ENCODE peak calls at places on chromosomes 5 and 9, in ten cellular contexts. C is PC-3; O is fibroblast of lung; B is activated naive CD8-positive, alpha-beta T cell treated with anti-CD3 and anti-CD28 coated beads, Interleukin-2, amount 50 U/mL, for 24 hours; L is ACHN; Z is CD8-positive, alpha-beta T cell; S is NCI-H2081; G is ELR; R is iris pigment epithelial cell; X is COR-L47. Q is an unnamed sample.

GRCh38 chr5:92991681-92992472 is 589.1 kb downstream of the NR2F1-AS1 start:
- DNase-seq in C (peak; percentile 20), O (peak; percentile 12), B (no peak), L (no peak), Z (no peak), S (no peak), G (peak; percentile 38), R (peak; percentile 19), X (peak; percentile 17), Q (no peak)

GRCh38 chr9:96203867-96204412 is 98.0 kb downstream of the HSD17B3 start:
- DNase-seq in C (no peak), O (peak; percentile 56), B (peak; percentile 8), L (no peak), Z (no peak), S (no peak), G (no peak), R (no peak), X (no peak), Q (no peak)

GRCh38 chr5:71600783-71601182 is 13.6 kb downstream of the MCCC2 start:
- DNase-seq in C (no peak), O (no peak), B (no peak), L (no peak), Z (no peak), S (no peak), G (no peak), R (peak; percentile 18), X (no peak), Q (no peak)

GRCh38 chr5:68817696-68818695 is 275.8 kb upstream of the SLC30A5 start:
- DNase-seq in C (no peak), O (no peak), B (no peak), L (no peak), Z (no peak), S (no peak), G (no peak), R (no peak), X (no peak), Q (no peak)

GRCh38 chr9:87140605-87141109 is 193.4 kb upstream of the GAS1 start:
- DNase-seq in C (peak; percentile 3), O (no peak), B (no peak), L (no peak), Z (no peak), S (no peak), G (no peak), R (no peak), X (no peak), Q (no peak)

GRCh38 chr9:91839926-91840464 is 110.0 kb downstream of the ROR2 start:
- DNase-seq in C (no peak), O (no peak), B (no peak), L (no peak), Z (no peak), S (no peak), G (no peak), R (no peak), X (no peak), Q (no peak)

GRCh38 chr5:53478411-53479044 is 1.9 kb upstream of the FST start:
- DNase-seq in C (peak; percentile 74), O (peak; percentile 78), B (peak; percentile 14), L (peak; percentile 53), Z (no peak), S (peak; percentile 25), G (peak; percentile 79), R (peak; percentile 56), X (peak; percentile 56), Q (peak; percentile 59)

GRCh38 chr5:132007399-132008162 is 3.9 kb downstream of the ACSL6 start:
- DNase-seq in C (peak; percentile 80), O (peak; percentile 84), B (peak; percentile 87), L (peak; percentile 72), Z (peak; percentile 84), S (peak; percentile 72), G (peak; percentile 86), R (peak; percentile 82), X (peak; percentile 83), Q (peak; percentile 71)

GRCh38 chr9:89610391-89610925 is 5.6 kb downstream of the GADD45G start:
- DNase-seq in C (no peak), O (no peak), B (no peak), L (no peak), Z (no peak), S (no peak), G (no peak), R (no peak), X (no peak), Q (no peak)

GRCh38 chr9:127172066-127172707 is 49.8 kb upstream of the ANGPTL2 start:
- DNase-seq in C (no peak), O (peak; percentile 48), B (no peak), L (no peak), Z (peak; percentile 19), S (no peak), G (no peak), R (no peak), X (no peak), Q (no peak)

GRCh38 chr5:78829811-78830499 is 155.2 kb downstream of the ARSB start:
- DNase-seq in C (no peak), O (peak; percentile 80), B (no peak), L (no peak), Z (no peak), S (no peak), G (no peak), R (no peak), X (no peak), Q (no peak)

GRCh38 chr5:16464664-16465543 is 696 bp downstream of the ZNF622 start:
- DNase-seq in C (no peak), O (peak; percentile 11), B (no peak), L (peak; percentile 22), Z (peak; percentile 50), S (no peak), G (peak; percentile 43), R (peak; percentile 38), X (no peak), Q (no peak)

GRCh38 chr5:73437126-73438047 is 11.2 kb downstream of the FOXD1 start:
- DNase-seq in C (peak; percentile 80), O (peak; percentile 77), B (no peak), L (peak; percentile 82), Z (no peak), S (no peak), G (peak; percentile 70), R (peak; percentile 44), X (no peak), Q (peak; percentile 64)

GRCh38 chr9:104977580-104977979 is 49.6 kb upstream of the ABCA1 start:
- DNase-seq in C (peak; percentile 83), O (no peak), B (no peak), L (no peak), Z (no peak), S (no peak), G (no peak), R (no peak), X (no peak), Q (peak; percentile 19)

GRCh38 chr5:60323596-60323995 is 376.4 kb downstream of the DEPDC1B start:
- DNase-seq in C (no peak), O (no peak), B (no peak), L (no peak), Z (no peak), S (no peak), G (no peak), R (no peak), X (no peak), Q (no peak)

GRCh38 chr5:168047043-168047668 is 244.3 kb upstream of the WWC1 start:
- DNase-seq in C (peak; percentile 66), O (peak; percentile 26), B (peak; percentile 3), L (peak; percentile 49), Z (no peak), S (peak; percentile 66), G (peak; percentile 42), R (peak; percentile 29), X (peak; percentile 39), Q (peak; percentile 50)

GRCh38 chr9:133342083-133342406 is 5.9 kb downstream of the MED22 start:
- DNase-seq in C (no peak), O (no peak), B (no peak), L (no peak), Z (no peak), S (no peak), G (no peak), R (no peak), X (no peak), Q (no peak)

GRCh38 chr5:36240779-36241635 is 718 bp downstream of the NADK2 start:
- DNase-seq in C (peak; percentile 61), O (peak; percentile 63), B (peak; percentile 52), L (peak; percentile 64), Z (no peak), S (peak; percentile 22), G (peak; percentile 82), R (peak; percentile 75), X (no peak), Q (peak; percentile 58)

GRCh38 chr5:57412010-57412409 is 70.6 kb downstream of the ACTBL2 start:
- DNase-seq in C (peak; percentile 58), O (peak; percentile 96), B (no peak), L (peak; percentile 30), Z (no peak), S (no peak), G (peak; percentile 27), R (peak; percentile 82), X (no peak), Q (peak; percentile 15)

GRCh38 chr5:123035950-123036390 is 555 bp downstream of the PPIC start:
- DNase-seq in C (peak; percentile 39), O (peak; percentile 46), B (no peak), L (peak; percentile 61), Z (no peak), S (peak; percentile 8), G (peak; percentile 64), R (peak; percentile 44), X (peak; percentile 32), Q (peak; percentile 47)

GRCh38 chr5:170154744-170155143 is 49.0 kb downstream of the FOXI1 start:
- DNase-seq in C (no peak), O (no peak), B (no peak), L (no peak), Z (no peak), S (no peak), G (no peak), R (no peak), X (no peak), Q (no peak)

GRCh38 chr9:90858505-90858904 is 56.9 kb downstream of the SYK start:
- DNase-seq in C (no peak), O (no peak), B (no peak), L (no peak), Z (no peak), S (no peak), G (no peak), R (no peak), X (no peak), Q (no peak)

GRCh38 chr9:128575469-128575868 is 23.1 kb downstream of the SPTAN1 start:
- DNase-seq in C (no peak), O (peak; percentile 52), B (no peak), L (no peak), Z (no peak), S (no peak), G (no peak), R (peak; percentile 14), X (no peak), Q (no peak)

GRCh38 chr5:53151713-53152458 is 42.3 kb upstream of the MOCS2 start:
- DNase-seq in C (peak; percentile 37), O (peak; percentile 92), B (no peak), L (peak; percentile 1), Z (no peak), S (no peak), G (peak; percentile 76), R (peak; percentile 91), X (no peak), Q (peak; percentile 36)

GRCh38 chr5:119037496-119038215 is 33.2 kb upstream of the DMXL1 start:
- DNase-seq in C (peak; percentile 54), O (peak; percentile 22), B (no peak), L (no peak), Z (no peak), S (no peak), G (no peak), R (no peak), X (no peak), Q (no peak)

GRCh38 chr5:115816226-115817042 is at the start of gene CDO1:
- DNase-seq in C (no peak), O (peak; percentile 80), B (peak; percentile 39), L (no peak), Z (no peak), S (no peak), G (peak; percentile 68), R (peak; percentile 66), X (no peak), Q (peak; percentile 25)

GRCh38 chr5:135244620-135245021 is 154.4 kb downstream of the MACROH2A1 start:
- DNase-seq in C (no peak), O (no peak), B (no peak), L (no peak), Z (peak; percentile 44), S (no peak), G (no peak), R (no peak), X (no peak), Q (no peak)

GRCh38 chr9:98642661-98643312 is 65.9 kb downstream of the GABBR2 start:
- DNase-seq in C (no peak), O (no peak), B (no peak), L (no peak), Z (no peak), S (no peak), G (no peak), R (no peak), X (no peak), Q (no peak)

Q was measured in mammary epithelial cell.